ENCODE peak calls at places on chromosomes 6 and 20, in eight cellular contexts. One of them, this sample, is unnamed.

GRCh38 chr20:18705906-18706305 is 107.7 kb upstream of the SCP2D1 start:
- DNase-seq in SW480: no peak
- DNase-seq in Kasumi-1: no peak
- DNase-seq in left ventricle myocardium inferior: no peak
- DNase-seq in stimulated activated CD4-positive, alpha-beta T cell treated with anti-CD3 and anti-CD28 coated beads, Interleukin-4, amount 100 ng/mL, for 24 hours: no peak
- DNase-seq in HEK293T: no peak
- DNase-seq in DND-41: no peak
- DNase-seq in fibroblast of lung: no peak
- DNase-seq in this sample: no peak

GRCh38 chr6:42099340-42100028 is 42.9 kb downstream of the C6orf132 start:
- DNase-seq in HEK293T: no peak
- DNase-seq in Kasumi-1: no peak
- DNase-seq in DND-41: no peak
- DNase-seq in SW480: peak
- DNase-seq in left ventricle myocardium inferior: no peak
- DNase-seq in fibroblast of lung: peak
- DNase-seq in stimulated activated CD4-positive, alpha-beta T cell treated with anti-CD3 and anti-CD28 coated beads, Interleukin-4, amount 100 ng/mL, for 24 hours: peak
- DNase-seq in this sample: no peak

GRCh38 chr6:3396503-3397180 is 60.2 kb downstream of the SLC22A23 start:
- DNase-seq in DND-41: no peak
- DNase-seq in SW480: no peak
- DNase-seq in stimulated activated CD4-positive, alpha-beta T cell treated with anti-CD3 and anti-CD28 coated beads, Interleukin-4, amount 100 ng/mL, for 24 hours: no peak
- DNase-seq in HEK293T: no peak
- DNase-seq in fibroblast of lung: no peak
- DNase-seq in left ventricle myocardium inferior: no peak
- DNase-seq in Kasumi-1: no peak
- DNase-seq in this sample: no peak

GRCh38 chr6:40720375-40720748 is 133.2 kb upstream of the LRFN2 start:
- DNase-seq in fibroblast of lung: no peak
- DNase-seq in DND-41: peak
- DNase-seq in stimulated activated CD4-positive, alpha-beta T cell treated with anti-CD3 and anti-CD28 coated beads, Interleukin-4, amount 100 ng/mL, for 24 hours: no peak
- DNase-seq in Kasumi-1: no peak
- DNase-seq in left ventricle myocardium inferior: no peak
- DNase-seq in SW480: no peak
- DNase-seq in HEK293T: no peak
- DNase-seq in this sample: no peak

GRCh38 chr6:113461153-113461897 is 395.8 kb upstream of the MARCKS start:
- DNase-seq in Kasumi-1: peak
- DNase-seq in fibroblast of lung: no peak
- DNase-seq in DND-41: no peak
- DNase-seq in left ventricle myocardium inferior: no peak
- DNase-seq in HEK293T: no peak
- DNase-seq in stimulated activated CD4-positive, alpha-beta T cell treated with anti-CD3 and anti-CD28 coated beads, Interleukin-4, amount 100 ng/mL, for 24 hours: no peak
- DNase-seq in SW480: peak
- DNase-seq in this sample: no peak

GRCh38 chr6:158686791-158687381 is 37.0 kb downstream of the SYTL3 start:
- DNase-seq in Kasumi-1: peak
- DNase-seq in fibroblast of lung: no peak
- DNase-seq in SW480: no peak
- DNase-seq in HEK293T: no peak
- DNase-seq in left ventricle myocardium inferior: no peak
- DNase-seq in stimulated activated CD4-positive, alpha-beta T cell treated with anti-CD3 and anti-CD28 coated beads, Interleukin-4, amount 100 ng/mL, for 24 hours: peak
- DNase-seq in DND-41: peak
- DNase-seq in this sample: peak

GRCh38 chr6:150775804-150776203 is 89.7 kb upstream of the MTHFD1L start:
- DNase-seq in fibroblast of lung: no peak
- DNase-seq in HEK293T: no peak
- DNase-seq in left ventricle myocardium inferior: no peak
- DNase-seq in stimulated activated CD4-positive, alpha-beta T cell treated with anti-CD3 and anti-CD28 coated beads, Interleukin-4, amount 100 ng/mL, for 24 hours: no peak
- DNase-seq in SW480: no peak
- DNase-seq in Kasumi-1: peak
- DNase-seq in DND-41: no peak
- DNase-seq in this sample: no peak

GRCh38 chr6:132780770-132781371 is 17.6 kb downstream of the SLC18B1 start:
- DNase-seq in DND-41: no peak
- DNase-seq in stimulated activated CD4-positive, alpha-beta T cell treated with anti-CD3 and anti-CD28 coated beads, Interleukin-4, amount 100 ng/mL, for 24 hours: no peak
- DNase-seq in left ventricle myocardium inferior: no peak
- DNase-seq in Kasumi-1: peak
- DNase-seq in SW480: no peak
- DNase-seq in fibroblast of lung: peak
- DNase-seq in HEK293T: peak
- DNase-seq in this sample: peak

GRCh38 chr6:1125297-1125696 is 186.6 kb upstream of the FOXQ1 start:
- DNase-seq in fibroblast of lung: no peak
- DNase-seq in Kasumi-1: no peak
- DNase-seq in left ventricle myocardium inferior: no peak
- DNase-seq in SW480: no peak
- DNase-seq in HEK293T: no peak
- DNase-seq in DND-41: no peak
- DNase-seq in stimulated activated CD4-positive, alpha-beta T cell treated with anti-CD3 and anti-CD28 coated beads, Interleukin-4, amount 100 ng/mL, for 24 hours: no peak
- DNase-seq in this sample: no peak

GRCh38 chr6:36956111-36956820 is 1.7 kb downstream of the PI16 start:
- DNase-seq in DND-41: no peak
- DNase-seq in stimulated activated CD4-positive, alpha-beta T cell treated with anti-CD3 and anti-CD28 coated beads, Interleukin-4, amount 100 ng/mL, for 24 hours: no peak
- DNase-seq in SW480: no peak
- DNase-seq in fibroblast of lung: no peak
- DNase-seq in Kasumi-1: no peak
- DNase-seq in HEK293T: no peak
- DNase-seq in left ventricle myocardium inferior: no peak
- DNase-seq in this sample: peak

GRCh38 chr20:12265662-12266061 is 348.0 kb downstream of the BTBD3 start:
- DNase-seq in stimulated activated CD4-positive, alpha-beta T cell treated with anti-CD3 and anti-CD28 coated beads, Interleukin-4, amount 100 ng/mL, for 24 hours: no peak
- DNase-seq in SW480: no peak
- DNase-seq in fibroblast of lung: no peak
- DNase-seq in Kasumi-1: no peak
- DNase-seq in DND-41: no peak
- DNase-seq in HEK293T: no peak
- DNase-seq in left ventricle myocardium inferior: no peak
- DNase-seq in this sample: no peak

GRCh38 chr6:1482381-1483166 is 93.2 kb downstream of the FOXF2 start:
- DNase-seq in Kasumi-1: no peak
- DNase-seq in stimulated activated CD4-positive, alpha-beta T cell treated with anti-CD3 and anti-CD28 coated beads, Interleukin-4, amount 100 ng/mL, for 24 hours: no peak
- DNase-seq in SW480: no peak
- DNase-seq in fibroblast of lung: no peak
- DNase-seq in HEK293T: no peak
- DNase-seq in DND-41: no peak
- DNase-seq in left ventricle myocardium inferior: no peak
- DNase-seq in this sample: no peak

GRCh38 chr6:55772730-55773129 is 102.7 kb downstream of the BMP5 start:
- DNase-seq in left ventricle myocardium inferior: no peak
- DNase-seq in HEK293T: no peak
- DNase-seq in stimulated activated CD4-positive, alpha-beta T cell treated with anti-CD3 and anti-CD28 coated beads, Interleukin-4, amount 100 ng/mL, for 24 hours: no peak
- DNase-seq in Kasumi-1: no peak
- DNase-seq in fibroblast of lung: no peak
- DNase-seq in SW480: no peak
- DNase-seq in DND-41: no peak
- DNase-seq in this sample: no peak

GRCh38 chr6:46244670-46245069 is 73.9 kb upstream of the ENPP5 start:
- DNase-seq in stimulated activated CD4-positive, alpha-beta T cell treated with anti-CD3 and anti-CD28 coated beads, Interleukin-4, amount 100 ng/mL, for 24 hours: no peak
- DNase-seq in Kasumi-1: no peak
- DNase-seq in SW480: no peak
- DNase-seq in left ventricle myocardium inferior: no peak
- DNase-seq in HEK293T: no peak
- DNase-seq in fibroblast of lung: no peak
- DNase-seq in DND-41: no peak
- DNase-seq in this sample: no peak

GRCh38 chr20:43262341-43262740 is 72.6 kb upstream of the PTPRT start:
- DNase-seq in left ventricle myocardium inferior: no peak
- DNase-seq in DND-41: no peak
- DNase-seq in HEK293T: no peak
- DNase-seq in Kasumi-1: no peak
- DNase-seq in SW480: no peak
- DNase-seq in fibroblast of lung: no peak
- DNase-seq in stimulated activated CD4-positive, alpha-beta T cell treated with anti-CD3 and anti-CD28 coated beads, Interleukin-4, amount 100 ng/mL, for 24 hours: no peak
- DNase-seq in this sample: no peak

GRCh38 chr6:141587482-141588266 is 545.1 kb upstream of the GJE1 start:
- DNase-seq in DND-41: no peak
- DNase-seq in fibroblast of lung: peak
- DNase-seq in left ventricle myocardium inferior: no peak
- DNase-seq in stimulated activated CD4-positive, alpha-beta T cell treated with anti-CD3 and anti-CD28 coated beads, Interleukin-4, amount 100 ng/mL, for 24 hours: no peak
- DNase-seq in Kasumi-1: no peak
- DNase-seq in SW480: no peak
- DNase-seq in HEK293T: no peak
- DNase-seq in this sample: no peak

This sample was measured in Jurkat, Clone E6-1.